ENCODE peak calls at places on chromosomes 16 and 17, in six cellular contexts. F is tibial nerve, X is body of pancreas, L is H1, Z is A549, G is tibial artery. D is an unnamed sample.

GRCh38 chr17:8695241-8695640 is 49.4 kb downstream of the CCDC42 start:
- DNase-seq in F (no peak), X (no peak), L (no peak), G (no peak), Z (no peak), D (no peak)

GRCh38 chr17:47901423-47901822 is 5.4 kb downstream of the SP2 start:
- DNase-seq in X (no peak), G (no peak), F (no peak), L (no peak), Z (no peak), D (no peak)

GRCh38 chr17:56863974-56864373 is 30.0 kb downstream of the DGKE start:
- DNase-seq in X (no peak), Z (no peak), F (no peak), G (no peak), L (no peak), D (no peak)

GRCh38 chr16:15899538-15900100 is 11.2 kb upstream of the CEP20 start:
- DNase-seq in Z (peak; percentile 95), F (no peak), G (no peak), L (no peak), X (peak; percentile 89), D (no peak)

GRCh38 chr17:74525781-74526288 is 5.4 kb downstream of the CD300LB start:
- DNase-seq in G (no peak), L (no peak), F (no peak), Z (no peak), X (no peak), D (peak; percentile 50)

GRCh38 chr16:31874354-31875111 is 926 bp downstream of the ZNF267 start:
- DNase-seq in Z (peak; percentile 31), F (no peak), G (no peak), X (peak; percentile 49), L (no peak), D (no peak)

GRCh38 chr17:27414271-27414670 is 42.0 kb upstream of the KSR1 start:
- DNase-seq in F (no peak), X (no peak), L (no peak), Z (no peak), G (no peak), D (no peak)

GRCh38 chr17:28860363-28860808 is 5.6 kb downstream of the ERAL1 start:
- DNase-seq in L (no peak), Z (no peak), F (no peak), G (no peak), X (no peak), D (no peak)

GRCh38 chr17:721540-721937 is 6.9 kb upstream of the VPS53 start:
- DNase-seq in G (no peak), F (no peak), L (no peak), X (no peak), Z (no peak), D (no peak)

GRCh38 chr17:56762988-56763387 is 70.7 kb downstream of the C17orf67 start:
- DNase-seq in G (no peak), Z (no peak), F (no peak), L (no peak), X (no peak), D (no peak)

GRCh38 chr17:49218941-49219913 is 8.7 kb downstream of the ABI3 start:
- DNase-seq in G (no peak), X (no peak), Z (no peak), F (no peak), L (peak; percentile 68), D (no peak)

GRCh38 chr17:67386965-67387551 is 10.0 kb downstream of the PITPNC1 start:
- DNase-seq in L (peak; percentile 91), X (peak; percentile 24), F (no peak), Z (peak; percentile 81), G (no peak), D (no peak)

GRCh38 chr17:61150686-61151299 is 248.8 kb upstream of the TBX2 start:
- DNase-seq in L (no peak), F (no peak), G (no peak), X (no peak), Z (no peak), D (no peak)

GRCh38 chr16:57956270-57956808 is 14.6 kb downstream of the CNGB1 start:
- DNase-seq in F (no peak), X (no peak), G (no peak), Z (no peak), L (no peak), D (no peak)

GRCh38 chr17:68777243-68777855 is 176.2 kb upstream of the FAM20A start:
- DNase-seq in L (peak; percentile 78), Z (peak; percentile 51), X (peak; percentile 54), F (peak; percentile 88), G (peak; percentile 57), D (no peak)

GRCh38 chr17:63774982-63775290 is 966 bp downstream of the DDX42 start:
- DNase-seq in Z (no peak), F (no peak), X (no peak), G (no peak), L (no peak), D (no peak)

GRCh38 chr17:38421224-38421841 is 6.9 kb upstream of the ARHGAP23 start:
- DNase-seq in L (no peak), G (no peak), X (no peak), F (no peak), Z (no peak), D (no peak)

GRCh38 chr17:56833812-56834379 is at the start of the genes C17orf67 and DGKE:
- DNase-seq in Z (peak; percentile 97), L (peak; percentile 98), X (peak; percentile 99), G (peak; percentile 99), F (peak; percentile 99), D (peak; percentile 99)

GRCh38 chr17:62652251-62653001 is 25.0 kb downstream of the MRC2 start:
- DNase-seq in Z (no peak), G (peak; percentile 72), X (peak; percentile 73), F (no peak), L (peak; percentile 72), D (no peak)

GRCh38 chr16:50835358-50836060 is 93.6 kb downstream of the CYLD start:
- DNase-seq in X (no peak), Z (no peak), F (no peak), L (peak; percentile 28), G (no peak), D (no peak)

GRCh38 chr16:29915590-29916247 is 10.3 kb downstream of the KCTD13 start:
- DNase-seq in G (no peak), F (no peak), X (no peak), L (no peak), Z (peak; percentile 37), D (no peak)

GRCh38 chr16:46853713-46854443 is 22.9 kb upstream of the C16orf87 start:
- DNase-seq in F (peak; percentile 74), Z (peak; percentile 74), L (peak; percentile 87), X (peak; percentile 85), G (peak; percentile 51), D (peak; percentile 93)

GRCh38 chr16:81945665-81946064 is 65.6 kb downstream of the SDR42E1 start:
- DNase-seq in F (no peak), L (no peak), X (no peak), G (no peak), Z (no peak), D (no peak)

GRCh38 chr16:65888201-65888600 is 478.3 kb upstream of the CDH5 start:
- DNase-seq in Z (no peak), L (no peak), G (no peak), F (no peak), X (no peak), D (no peak)

GRCh38 chr17:79420318-79421243 is 190.3 kb downstream of the RBFOX3 start:
- DNase-seq in G (no peak), Z (peak; percentile 66), L (no peak), F (no peak), X (no peak), D (no peak)

GRCh38 chr17:31078290-31078689 is 16.5 kb upstream of the NF1 start:
- DNase-seq in X (no peak), Z (peak; percentile 20), L (no peak), G (no peak), F (no peak), D (no peak)

GRCh38 chr16:72530434-72530833 is 358.5 kb upstream of the PMFBP1 start:
- DNase-seq in Z (peak; percentile 28), G (no peak), L (no peak), X (no peak), F (no peak), D (no peak)

GRCh38 chr16:65889533-65889966 is 476.9 kb upstream of the CDH5 start:
- DNase-seq in X (no peak), F (no peak), G (no peak), L (no peak), Z (no peak), D (peak; percentile 66)

GRCh38 chr16:50306287-50306686 is 39.9 kb downstream of the ADCY7 start:
- DNase-seq in F (no peak), G (no peak), Z (no peak), X (no peak), L (peak; percentile 38), D (no peak)

GRCh38 chr17:77441130-77441920 is 300.6 kb downstream of the SEC14L1 start:
- DNase-seq in F (no peak), X (no peak), Z (no peak), G (no peak), L (no peak), D (no peak)

GRCh38 chr16:19410435-19411153 is 7.1 kb upstream of the TMC5 start:
- DNase-seq in F (no peak), Z (peak; percentile 70), G (peak; percentile 24), L (peak; percentile 84), X (peak; percentile 53), D (no peak)
- TF ChIP-seq CTCF in F (no peak), Z (peak; percentile 56), G (no peak), L (peak; percentile 36), X (peak; percentile 13), D (no peak)

DNA sequence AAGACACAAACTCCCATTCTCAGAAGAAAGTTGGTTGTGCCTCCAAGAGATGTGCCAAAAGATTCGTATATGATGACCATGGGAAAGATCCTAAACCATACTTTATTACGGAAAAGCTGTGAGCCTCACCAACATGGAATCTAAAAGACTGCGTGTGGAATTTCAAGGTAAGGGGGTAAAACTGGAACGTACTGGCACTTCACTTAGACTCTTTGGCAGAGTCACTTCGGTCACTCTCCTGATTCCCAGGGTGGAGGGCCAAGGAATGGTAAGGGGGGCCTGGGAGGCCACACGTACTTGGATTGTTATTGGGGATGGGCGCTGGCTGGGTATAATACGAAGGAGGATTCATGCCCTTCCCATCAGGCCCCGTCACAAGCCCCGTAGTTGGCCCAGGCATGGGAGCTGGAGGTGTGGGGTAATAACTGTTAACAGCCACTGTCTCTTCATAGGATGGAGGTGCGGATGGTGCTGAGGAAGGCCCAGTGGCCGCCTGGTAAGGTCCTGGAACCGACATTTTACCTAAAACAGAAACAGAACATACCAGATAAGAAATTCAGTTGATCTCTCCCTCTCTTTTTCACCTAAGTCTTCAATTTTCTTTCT is 30.4 kb downstream of the LITAF start:
- DNase-seq in L (no peak), G (no peak), X (no peak), Z (peak; percentile 42), F (no peak), D (no peak)
- H3K4me1 ChIP-seq in L (peaks cover 6% of the 10 kb centered on the region), G (peaks cover 6% of the 10 kb centered on the region), X (peaks cover 53% of the 10 kb centered on the region), Z (peaks cover 48% of the 10 kb centered on the region), F (peaks cover 37% of the 10 kb centered on the region), D (peaks cover 38% of the 10 kb centered on the region)

GRCh38 chr16:28192811-28193529 is 18.8 kb downstream of the XPO6 start:
- DNase-seq in F (no peak), Z (no peak), L (no peak), X (no peak), G (no peak), D (no peak)
- TF ChIP-seq CTCF in F (no peak), Z (no peak), L (no peak), X (no peak), G (no peak), D (no peak)

DNA sequence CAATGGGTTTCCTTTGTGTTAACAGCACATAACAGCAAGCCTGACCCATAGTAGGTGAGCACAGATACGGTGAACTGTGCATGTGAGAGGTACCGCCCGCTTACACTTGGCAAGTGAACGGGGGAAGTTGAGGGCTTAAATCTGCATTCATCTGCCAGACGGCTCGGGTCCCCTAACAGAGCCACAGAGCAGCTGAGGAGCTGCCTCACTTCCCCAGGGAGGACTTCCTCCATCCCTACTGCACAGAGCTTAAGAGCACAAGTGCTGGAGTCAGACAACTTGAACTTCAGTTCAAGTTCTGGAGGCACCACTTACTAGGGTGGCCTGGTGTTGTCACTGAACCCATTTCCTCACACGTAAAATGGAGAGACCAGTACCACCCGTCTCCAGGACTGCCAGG is 13.4 kb downstream of the RAB5C start:
- DNase-seq in L (no peak), Z (no peak), F (no peak), G (no peak), X (no peak), D (no peak)
- H3K4me1 ChIP-seq in L (peaks cover 2% of the 10 kb centered on the region), Z (peaks cover 18% of the 10 kb centered on the region), F (peaks cover 29% of the 10 kb centered on the region), G (peaks cover 19% of the 10 kb centered on the region), X (peaks cover 48% of the 10 kb centered on the region), D (peaks cover 54% of the 10 kb centered on the region)